ENCODE peak calls at places on chromosome 11, in four cellular contexts. B, G, U and L are unnamed samples.

GRCh38 chr11:1705121-1706052 is 8.4 kb downstream of the KRTAP5-6 start:
- DNase-seq in B (no peak), G (no peak), U (no peak), L (no peak)

GRCh38 chr11:43573233-43573632 is 107.3 kb upstream of the HSD17B12 start:
- DNase-seq in U (no peak), B (peak), G (no peak), L (no peak)

GRCh38 chr11:126608626-126609010 is 253.1 kb downstream of the ST3GAL4 start:
- DNase-seq in U (no peak), B (no peak), G (no peak), L (no peak)

GRCh38 chr11:14422814-14423182 is 63.8 kb upstream of the RRAS2 start:
- DNase-seq in B (no peak), U (no peak), G (no peak), L (no peak)

GRCh38 chr11:116948375-116948774 is 111.0 kb upstream of the APOA1 start:
- DNase-seq in G (no peak), U (no peak), B (peak), L (no peak)

GRCh38 chr11:120139316-120140069 is 1.6 kb upstream of the TRIM29 start:
- DNase-seq in B (no peak), G (no peak), U (no peak), L (peak)

GRCh38 chr11:44814881-44815592 is 88.3 kb downstream of the TSPAN18 start:
- DNase-seq in B (peak), U (no peak), G (no peak), L (no peak)

GRCh38 chr11:14093065-14093464 is 130.5 kb downstream of the SPON1 start:
- DNase-seq in U (no peak), G (no peak), B (no peak), L (no peak)

GRCh38 chr11:114291381-114291780 is 4.8 kb upstream of the NNMT start:
- DNase-seq in U (no peak), B (peak), G (no peak), L (no peak)

GRCh38 chr11:16781821-16782220 is 43.4 kb downstream of the C11orf58 start:
- DNase-seq in G (no peak), U (no peak), B (no peak), L (peak)

GRCh38 chr11:86346513-86346912 is 28.2 kb upstream of the CCDC81 start:
- DNase-seq in B (no peak), G (no peak), U (no peak), L (no peak)

GRCh38 chr11:68890490-68891231 is 13.0 kb downstream of the MRPL21 start:
- DNase-seq in B (peak), U (peak), G (peak), L (peak)

GRCh38 chr11:117424781-117425180 is 97.1 kb downstream of the CEP164 start:
- DNase-seq in U (no peak), B (peak), G (no peak), L (no peak)

GRCh38 chr11:28132541-28132940 is 24.4 kb downstream of the METTL15 start:
- DNase-seq in B (no peak), U (no peak), G (no peak), L (no peak)
- H3K4me3 ChIP-seq in B (no peak), U (no peak), G (no peak), L (no peak)

GRCh38 chr11:81394324-81394723 is 1339.3 kb downstream of the FAM181B start:
- DNase-seq in G (no peak), B (no peak), U (no peak), L (no peak)
- H3K4me3 ChIP-seq in G (no peak), B (no peak), U (no peak), L (no peak)

DNA sequence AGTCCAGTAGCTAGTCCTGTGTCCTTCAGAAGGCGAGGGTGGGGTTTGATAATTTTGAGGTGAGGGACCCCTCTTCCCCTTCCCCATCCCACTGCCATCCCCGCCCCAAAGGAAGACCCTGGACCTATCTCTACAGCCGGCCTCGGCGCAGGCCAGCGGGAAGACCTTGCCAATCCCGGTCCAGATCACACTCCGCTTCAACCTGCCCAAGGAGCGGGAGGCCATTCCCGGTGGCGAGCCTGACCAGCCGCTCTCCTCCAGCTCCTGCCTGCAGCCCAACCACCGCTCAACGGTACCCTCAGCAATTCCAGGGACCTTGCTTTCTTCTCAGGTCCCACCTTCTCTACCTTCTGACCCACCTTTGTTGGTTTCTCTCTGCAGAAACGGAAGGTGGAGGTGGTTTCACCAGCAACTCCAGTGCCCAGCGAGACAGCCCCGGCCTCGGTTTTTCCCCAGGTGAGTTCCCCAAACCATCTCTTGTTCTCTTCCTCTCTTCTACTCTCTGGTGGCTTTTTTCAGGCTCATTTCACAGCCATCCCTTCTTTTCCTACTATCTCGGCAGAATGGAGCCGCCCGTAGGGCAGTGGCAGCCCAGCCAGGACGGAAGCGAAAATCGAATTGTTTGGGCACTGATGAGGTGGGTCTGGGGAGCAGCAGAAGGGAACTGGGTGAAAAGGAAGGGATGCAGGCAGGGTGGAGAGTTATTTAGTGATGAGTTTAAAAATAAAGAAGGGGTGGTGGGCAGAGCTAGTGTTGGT is 1.3 kb downstream of the KAT5 start:
- DNase-seq in B (no peak), G (no peak), U (no peak), L (peak)
- H3K4me3 ChIP-seq in B (peak), G (peak), U (peak), L (peak)

GRCh38 chr11:5690216-5690615 is 626 bp downstream of the TRIM22 start:
- DNase-seq in G (no peak), U (no peak), B (peak), L (no peak)
- H3K4me3 ChIP-seq in G (peak), U (peak), B (peak), L (peak)

DNA sequence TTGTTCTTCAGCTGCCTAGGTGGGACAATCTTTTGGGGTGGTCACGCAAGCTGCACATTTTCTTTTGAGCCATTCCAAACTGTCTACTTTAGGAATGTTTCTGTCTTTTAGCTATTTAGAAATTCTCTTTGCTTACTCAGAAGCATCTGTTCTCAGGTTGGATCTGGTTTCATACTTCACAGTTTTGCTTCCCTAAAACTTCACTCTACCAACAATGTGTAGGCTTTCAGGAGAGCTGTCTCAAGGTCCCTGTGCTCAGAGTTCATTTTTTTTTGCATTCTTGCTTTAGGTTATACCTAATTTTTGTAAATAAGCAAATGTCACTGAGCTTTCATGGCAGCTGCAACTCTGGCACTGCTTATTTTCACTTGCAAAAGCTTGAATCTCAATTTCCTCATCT is 36.7 kb downstream of the CCDC90B start:
- DNase-seq in G (no peak), B (no peak), U (no peak), L (no peak)
- H3K4me3 ChIP-seq in G (no peak), B (no peak), U (no peak), L (no peak)

GRCh38 chr11:46293066-46293465 is 15.6 kb downstream of the CREB3L1 start:
- DNase-seq in B (no peak), U (no peak), G (no peak), L (no peak)

GRCh38 chr11:46295312-46295995 is 18.0 kb downstream of the CREB3L1 start:
- DNase-seq in B (peak), G (peak), U (no peak), L (peak)

GRCh38 chr11:46295996-46296519 is 18.6 kb downstream of the CREB3L1 start:
- DNase-seq in U (no peak), B (no peak), G (no peak), L (no peak)

GRCh38 chr11:46293616-46294015 is 16.2 kb downstream of the CREB3L1 start:
- DNase-seq in G (no peak), U (peak), B (peak), L (no peak)

GRCh38 chr11:46294365-46295309 is 17.2 kb downstream of the CREB3L1 start:
- DNase-seq in G (peak), B (peak), U (peak), L (no peak)
- H3K4me3 ChIP-seq in G (peak), B (peak), U (peak), L (peak)

GRCh38 chr11:87352759-87353707 is 315.3 kb downstream of the TMEM135 start:
- DNase-seq in U (peak), G (peak), B (peak), L (peak)
- H3K4me3 ChIP-seq in U (no peak), G (no peak), B (no peak), L (no peak)

GRCh38 chr11:65892661-65893317 is 2.3 kb downstream of the CCDC85B start:
- DNase-seq in G (no peak), B (no peak), U (no peak), L (no peak)
- H3K4me3 ChIP-seq in G (peak), B (peak), U (peak), L (no peak)

GRCh38 chr11:35418847-35419712 is at the start of gene SLC1A2:
- DNase-seq in U (no peak), G (peak), B (peak), L (no peak)
- H3K4me3 ChIP-seq in U (peak), G (peak), B (peak), L (peak)

GRCh38 chr11:32827276-32827675 is 2.5 kb upstream of the PRRG4 start:
- DNase-seq in G (no peak), U (no peak), B (no peak), L (no peak)

GRCh38 chr11:32829680-32830412 is at the start of gene PRRG4:
- DNase-seq in G (peak), U (no peak), B (no peak), L (peak)

GRCh38 chr11:32830796-32831195 is 1.1 kb downstream of the PRRG4 start:
- DNase-seq in U (no peak), G (no peak), B (no peak), L (no peak)

GRCh38 chr11:32830413-32830738 is 649 bp downstream of the PRRG4 start:
- DNase-seq in B (no peak), G (no peak), U (no peak), L (no peak)

DNA sequence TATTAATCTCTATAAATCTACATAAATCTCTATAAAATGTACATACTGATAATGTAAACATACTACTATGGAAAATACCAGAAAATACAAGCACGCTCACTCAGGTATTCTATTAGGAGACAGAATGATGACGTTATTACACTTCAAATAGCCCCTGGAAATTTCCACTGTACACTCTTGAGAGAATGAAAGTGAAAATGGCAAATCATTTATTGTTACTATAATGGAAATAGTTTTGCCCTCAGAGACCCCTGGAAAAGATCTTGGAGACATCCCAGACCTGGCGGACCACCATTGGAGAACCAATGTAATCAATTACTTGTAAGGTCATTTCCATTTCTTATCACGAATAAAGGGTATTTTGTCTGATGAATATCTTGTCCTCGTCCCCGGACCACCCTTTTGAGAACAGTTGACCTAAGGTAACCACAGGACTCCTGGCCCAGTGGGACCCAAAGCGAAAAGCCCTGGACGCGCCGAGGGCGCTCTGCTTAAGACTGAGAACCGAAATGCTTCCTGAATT is 509 bp upstream of the PRRG4 start:
- DNase-seq in U (no peak), B (peak), G (no peak), L (no peak)
- H3K4me3 ChIP-seq in U (peak), B (peak), G (peak), L (peak)